ENCODE peak calls at places on chromosomes 2 and 18, in eight cellular contexts. W is NCI-H2081, D is uterus, G is NCI-H1092 treated with DMSO at 0.1 percent for 48 hours, A is foreskin keratinocyte, V is cardiac fibroblast, M is coronary artery, T is amygdala. Z is an unnamed sample.

GRCh38 chr2:14427982-14428567 is 204.4 kb upstream of the LRATD1 start:
- DNase-seq in D (no peak), M (no peak), V (no peak), A (peak), W (no peak), T (no peak), G (no peak), Z (no peak)

GRCh38 chr2:57180042-57180567 is 866.5 kb upstream of the VRK2 start:
- DNase-seq in D (no peak), A (peak), M (no peak), W (no peak), T (no peak), V (peak), G (no peak), Z (no peak)

GRCh38 chr2:13413989-13414388 is 697.3 kb downstream of the TRIB2 start:
- DNase-seq in G (peak), V (no peak), M (no peak), T (no peak), D (no peak), W (peak), A (no peak), Z (peak)

GRCh38 chr2:134131681-134132486 is 122.0 kb upstream of the MGAT5 start:
- DNase-seq in D (no peak), M (no peak), T (no peak), V (no peak), W (no peak), G (no peak), A (peak), Z (no peak)

GRCh38 chr2:118723394-118723793 is 124.1 kb downstream of the EN1 start:
- DNase-seq in T (no peak), V (peak), M (no peak), D (no peak), G (no peak), W (no peak), A (no peak), Z (no peak)

GRCh38 chr2:214750529-214750928 is 59.0 kb downstream of the BARD1 start:
- DNase-seq in M (no peak), V (no peak), W (no peak), G (no peak), D (no peak), A (no peak), T (no peak), Z (no peak)

GRCh38 chr18:65671621-65672415 is 79.0 kb upstream of the CDH7 start:
- DNase-seq in V (no peak), T (no peak), M (no peak), W (no peak), G (no peak), D (no peak), A (no peak), Z (no peak)

GRCh38 chr2:235493775-235494715 is at the start of gene AGAP1:
- DNase-seq in A (peak), W (peak), V (peak), D (peak), G (peak), T (peak), M (peak), Z (peak)

GRCh38 chr2:11611251-11611650 is 58.7 kb downstream of the NTSR2 start:
- DNase-seq in M (no peak), A (no peak), V (no peak), G (no peak), D (no peak), T (no peak), W (no peak), Z (no peak)

GRCh38 chr2:1140389-1141003 is 189.8 kb downstream of the SNTG2 start:
- DNase-seq in W (no peak), V (no peak), M (no peak), D (no peak), A (no peak), T (no peak), G (no peak), Z (no peak)

GRCh38 chr2:128642316-128642715 is 323.6 kb upstream of the HS6ST1 start:
- DNase-seq in V (no peak), D (no peak), T (no peak), W (no peak), G (no peak), A (no peak), M (peak), Z (peak)

GRCh38 chr18:54712315-54712714 is 116.0 kb upstream of the RAB27B start:
- DNase-seq in T (no peak), G (no peak), D (no peak), V (peak), M (no peak), A (peak), W (no peak), Z (no peak)

GRCh38 chr2:177721087-177721486 is 328.5 kb downstream of the AGPS start:
- DNase-seq in V (no peak), A (no peak), W (no peak), G (no peak), M (no peak), T (no peak), D (no peak), Z (no peak)

GRCh38 chr2:40240067-40240466 is 211.8 kb downstream of the SLC8A1 start:
- DNase-seq in W (peak), T (no peak), A (peak), D (peak), V (peak), M (peak), G (peak), Z (no peak)

GRCh38 chr2:190812506-190813294 is 67.9 kb upstream of the GLS start:
- DNase-seq in W (no peak), A (no peak), G (no peak), D (no peak), M (no peak), T (no peak), V (peak), Z (no peak)

GRCh38 chr18:54734059-54734458 is 94.2 kb upstream of the RAB27B start:
- DNase-seq in A (peak), G (no peak), D (no peak), W (no peak), V (peak), T (no peak), M (no peak), Z (no peak)

GRCh38 chr2:28676153-28676835 is 75.3 kb upstream of the PPP1CB start:
- DNase-seq in D (no peak), M (no peak), A (no peak), T (no peak), W (no peak), V (peak), G (no peak), Z (no peak)

GRCh38 chr18:53567935-53568574 is 656.4 kb downstream of the MBD2 start:
- DNase-seq in W (no peak), D (no peak), A (peak), T (no peak), V (peak), G (peak), M (no peak), Z (peak)

GRCh38 chr2:220320326-220320725 is 692.9 kb downstream of the SLC4A3 start:
- DNase-seq in T (no peak), M (no peak), W (no peak), V (peak), A (no peak), G (no peak), D (no peak), Z (no peak)

GRCh38 chr2:133953524-133953923 is 300.3 kb upstream of the MGAT5 start:
- DNase-seq in M (no peak), W (no peak), T (no peak), V (no peak), A (no peak), G (no peak), D (no peak), Z (no peak)

GRCh38 chr2:99651930-99652670 is 162.3 kb upstream of the REV1 start:
- DNase-seq in D (no peak), A (no peak), V (no peak), W (no peak), T (no peak), M (no peak), G (no peak), Z (no peak)

GRCh38 chr2:214395040-214395439 is 15.8 kb upstream of the VWC2L start:
- DNase-seq in T (no peak), A (no peak), W (no peak), M (no peak), V (no peak), D (no peak), G (no peak), Z (no peak)

GRCh38 chr2:157058161-157058560 is 199.3 kb upstream of the GALNT5 start:
- DNase-seq in D (no peak), V (no peak), A (no peak), M (no peak), G (no peak), T (no peak), W (no peak), Z (no peak)

GRCh38 chr2:234830853-234831252 is 121.0 kb upstream of the SH3BP4 start:
- DNase-seq in A (no peak), G (no peak), V (no peak), W (no peak), D (no peak), M (no peak), T (no peak), Z (no peak)

GRCh38 chr2:20403693-20404381 is 43.0 kb upstream of the RHOB start:
- DNase-seq in D (no peak), W (no peak), M (no peak), T (no peak), A (no peak), V (no peak), G (no peak), Z (no peak)

GRCh38 chr2:171327043-171327496 is 106.7 kb downstream of the METTL8 start:
- DNase-seq in W (no peak), T (no peak), G (no peak), D (no peak), M (no peak), A (no peak), V (no peak), Z (no peak)

Z was measured in NCI-H524.